ENCODE peak calls at places on chromosomes 6 and 20, in seven cellular contexts. K, T, J, L, A, S and M are unnamed samples. For H3K9me3, the result is how much of the 10 kb centered on the place peaks cover.

GRCh38 chr6:37495199-37495913 is 4.3 kb downstream of the CCDC167 start:
- DNase-seq in S (no peak), L (no peak), A (no peak), K (no peak), T (no peak), J (no peak), M (no peak)

GRCh38 chr20:41734506-41734945 is 116.3 kb upstream of the CHD6 start:
- DNase-seq in L (no peak), S (peak), T (peak), K (peak), J (peak), A (no peak), M (peak)

GRCh38 chr20:47027456-47027855 is 132.8 kb downstream of the EYA2 start:
- DNase-seq in A (no peak), J (no peak), L (no peak), K (no peak), T (no peak), S (no peak), M (no peak)

GRCh38 chr6:125853168-125853567 is 62.4 kb downstream of the NCOA7 start:
- DNase-seq in K (no peak), S (no peak), L (no peak), J (no peak), T (no peak), A (no peak), M (no peak)

GRCh38 chr6:109853426-109853825 is 124.7 kb upstream of the GPR6 start:
- DNase-seq in S (no peak), L (no peak), A (no peak), K (no peak), J (no peak), T (no peak), M (no peak)

GRCh38 chr6:163098827-163099469 is 315.6 kb upstream of the QKI start:
- DNase-seq in A (no peak), J (no peak), T (peak), L (peak), K (no peak), S (no peak), M (no peak)

GRCh38 chr6:170135821-170136471 is 154.9 kb downstream of the DLL1 start:
- DNase-seq in K (no peak), S (no peak), A (peak), T (no peak), J (no peak), L (no peak), M (no peak)

GRCh38 chr20:51608060-51608459 is 65.5 kb upstream of the NFATC2 start:
- DNase-seq in J (no peak), S (no peak), A (no peak), L (no peak), K (no peak), T (no peak), M (no peak)

GRCh38 chr6:7169296-7169721 is 61.5 kb downstream of the RREB1 start:
- DNase-seq in A (no peak), S (no peak), K (no peak), T (no peak), J (no peak), L (peak), M (peak)

GRCh38 chr6:3229566-3230274 is 2.3 kb upstream of the TUBB2B start:
- DNase-seq in K (peak), S (peak), J (peak), A (no peak), L (no peak), T (no peak), M (no peak)
- H3K4me3 ChIP-seq in K (peak), S (no peak), J (peak), A (peak), L (no peak), T (no peak), M (peak)

GRCh38 chr20:15265910-15266309 is 928.5 kb upstream of the FLRT3 start:
- DNase-seq in J (no peak), L (no peak), S (no peak), K (no peak), A (no peak), T (no peak), M (no peak)

DNA sequence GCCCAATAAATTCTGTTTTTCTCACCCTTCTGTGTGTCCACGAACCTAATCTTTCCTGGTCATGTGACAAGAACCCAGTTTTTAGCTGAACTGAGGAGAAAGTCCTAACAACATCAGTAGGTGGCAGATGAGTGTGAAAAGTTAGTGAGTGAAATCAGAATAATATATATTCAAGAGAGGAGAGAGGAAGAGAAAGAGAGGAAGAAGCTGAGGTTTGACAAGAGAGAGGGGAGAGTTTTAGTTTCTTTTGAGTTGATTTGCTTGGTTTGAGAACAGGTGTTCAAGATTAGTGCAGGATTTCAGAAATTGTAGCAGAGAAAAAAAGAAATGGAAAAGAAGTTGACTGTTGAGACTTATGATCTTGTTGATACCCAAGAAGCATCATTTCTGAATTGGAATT is 930.5 kb upstream of the FLRT3 start:
- DNase-seq in T (no peak), L (no peak), J (no peak), K (no peak), S (no peak), A (no peak), M (no peak)
- H3K9me3 ChIP-seq in T (under half), L (under half), J (under half), K (under half), S (under half), A (under half), M (under half)

GRCh38 chr6:122399348-122400120 is at the start of gene HSF2:
- DNase-seq in S (peak), T (peak), L (peak), K (peak), J (peak), A (peak), M (peak)

GRCh38 chr6:122400467-122401089 is 1.1 kb downstream of the HSF2 start:
- DNase-seq in S (no peak), T (no peak), A (no peak), L (no peak), J (no peak), K (no peak), M (no peak)

GRCh38 chr6:122400121-122400450 is 634 bp downstream of the HSF2 start:
- DNase-seq in A (peak), K (no peak), L (no peak), T (no peak), J (no peak), S (no peak), M (no peak)

GRCh38 chr6:122399055-122399347 is 451 bp upstream of the HSF2 start:
- DNase-seq in K (no peak), L (no peak), J (no peak), T (no peak), A (no peak), S (no peak), M (no peak)

DNA sequence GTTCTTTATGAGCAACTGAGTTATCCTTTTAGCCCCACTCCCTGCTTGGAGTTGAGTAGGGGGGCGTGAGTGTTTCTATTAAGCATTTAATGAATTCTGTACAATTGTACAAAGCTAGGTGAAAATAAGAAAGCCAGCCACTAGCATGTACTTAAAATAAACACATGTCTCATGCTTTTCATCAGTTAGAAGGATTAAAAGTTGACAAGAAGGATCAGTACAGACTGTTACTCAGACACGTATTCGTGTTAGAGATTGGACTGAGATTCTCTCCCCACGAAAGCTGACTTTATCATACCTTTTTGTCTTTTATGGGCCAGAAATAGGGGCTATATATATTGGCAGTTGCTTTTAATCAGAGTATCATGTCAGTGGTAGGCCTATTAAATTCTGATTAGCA is 1.7 kb downstream of the HSF2 start:
- DNase-seq in A (no peak), K (no peak), T (no peak), L (no peak), J (no peak), S (no peak), M (no peak)
- H3K4me3 ChIP-seq in A (no peak), K (peak), T (no peak), L (no peak), J (peak), S (peak), M (peak)

GRCh38 chr20:56274156-56274555 is 25.6 kb downstream of the MC3R start:
- DNase-seq in S (no peak), K (no peak), A (no peak), J (no peak), L (no peak), T (no peak), M (no peak)

GRCh38 chr20:56271974-56272373 is 23.4 kb downstream of the MC3R start:
- DNase-seq in K (no peak), T (no peak), J (no peak), S (no peak), A (no peak), L (no peak), M (no peak)

GRCh38 chr20:56273491-56273890 is 25.0 kb downstream of the MC3R start:
- DNase-seq in K (no peak), T (no peak), L (no peak), S (no peak), J (no peak), A (no peak), M (no peak)

GRCh38 chr20:56268536-56268935 is 20.0 kb downstream of the MC3R start:
- DNase-seq in J (no peak), S (no peak), K (no peak), L (no peak), A (no peak), T (no peak), M (no peak)
- H3K9me3 ChIP-seq in J (under half), S (under half), K (under half), L (under half), A (under half), T (under half), M (under half)

DNA sequence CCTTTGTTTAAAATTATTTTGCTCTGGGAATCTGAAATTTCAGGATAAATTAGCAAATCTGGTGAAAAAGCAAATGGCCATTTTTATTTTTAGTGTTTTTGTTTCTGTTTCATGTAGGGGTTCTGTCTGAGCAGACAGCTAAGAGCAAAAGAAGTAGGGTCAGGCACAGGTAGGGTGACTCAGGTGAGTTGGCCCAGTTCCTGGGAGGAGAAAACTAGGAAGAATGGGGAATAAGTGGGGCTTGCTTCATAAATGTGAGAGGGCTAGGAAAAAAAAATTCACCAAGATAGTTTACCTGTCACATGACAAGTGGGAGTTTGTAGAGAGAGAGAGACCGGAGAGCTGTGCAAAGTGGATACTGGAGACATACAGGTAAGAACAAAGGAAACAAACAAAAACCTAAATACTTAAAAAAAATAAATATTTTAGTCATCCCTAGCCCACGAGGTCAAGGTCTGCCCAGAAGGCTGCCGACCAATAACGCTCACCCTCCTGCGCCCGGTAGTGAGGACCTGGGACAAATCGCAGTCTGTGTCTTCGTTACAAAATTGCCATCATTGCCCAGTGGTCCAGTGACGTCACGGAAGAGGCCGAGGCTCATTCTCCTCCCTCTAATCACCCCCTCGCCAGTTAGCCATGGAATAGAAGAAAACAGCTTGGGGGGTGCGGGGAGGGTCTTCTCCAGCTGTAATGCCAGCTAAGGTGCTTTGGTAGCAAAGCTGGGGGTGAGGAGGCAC is 2.3 kb downstream of the THBD start:
- DNase-seq in L (no peak), K (no peak), A (no peak), T (no peak), S (no peak), J (no peak), M (no peak)
- H3K4me3 ChIP-seq in L (peak), K (no peak), A (peak), T (peak), S (peak), J (no peak), M (peak)

DNA sequence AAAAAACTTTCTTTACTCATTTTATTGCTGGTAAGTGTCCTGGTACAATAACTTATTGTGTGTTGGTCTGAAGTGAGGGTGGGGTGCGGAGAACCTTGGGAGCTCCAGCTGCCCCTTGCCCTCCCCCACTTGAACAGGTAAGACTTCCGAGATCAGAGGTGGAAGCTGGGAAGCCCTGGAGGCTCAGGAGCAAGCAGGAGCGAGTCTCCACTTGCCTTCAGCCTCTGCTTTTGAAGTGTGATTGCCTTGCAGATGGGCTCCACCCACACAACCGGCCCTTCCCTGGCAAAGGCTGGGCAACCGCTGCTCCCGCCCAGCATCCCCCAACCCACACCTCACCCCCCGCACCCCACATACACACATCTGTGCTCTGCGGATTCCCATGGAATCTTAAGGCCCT is 179.6 kb downstream of the TFAP2C start:
- DNase-seq in S (no peak), A (no peak), K (no peak), L (no peak), T (no peak), J (no peak), M (no peak)
- H3K9me3 ChIP-seq in S (under half), A (under half), K (under half), L (under half), T (under half), J (under half), M (under half)

GRCh38 chr6:46895930-46896329 is 25.8 kb downstream of the ADGRF5 start:
- DNase-seq in T (no peak), K (no peak), J (no peak), S (no peak), A (no peak), L (no peak), M (no peak)
- H3K4me3 ChIP-seq in T (no peak), K (no peak), J (no peak), S (no peak), A (no peak), L (no peak), M (no peak)